ENCODE peak calls at places on chromosome 19, in four cellular contexts. V, U, Z and I are unnamed samples. For H3K4me1, the result is how much of the 10 kb centered on the place peaks cover.

GRCh38 chr19:20039203-20039723 is at the start of gene ZNF682:
- DNase-seq in V (peak), Z (peak), U (peak), I (peak)

GRCh38 chr19:38079926-38080380 is 144.1 kb downstream of the DPF1 start:
- DNase-seq in Z (peak), V (no peak), U (no peak), I (no peak)

GRCh38 chr19:31874313-31874712 is 471.1 kb upstream of the ZNF507 start:
- DNase-seq in U (no peak), Z (no peak), V (no peak), I (no peak)

GRCh38 chr19:44401108-44401786 is at the start of gene ZNF285:
- DNase-seq in V (peak), Z (peak), U (peak), I (peak)

GRCh38 chr19:5539431-5539833 is 28.3 kb downstream of the TINCR start:
- DNase-seq in Z (no peak), V (no peak), U (peak), I (no peak)

GRCh38 chr19:53865523-53865917 is 2.2 kb upstream of the MYADM start:
- DNase-seq in U (no peak), Z (no peak), V (no peak), I (no peak)

GRCh38 chr19:42478765-42479307 is 36.1 kb upstream of the CXCL17 start:
- DNase-seq in V (no peak), U (no peak), Z (no peak), I (no peak)

GRCh38 chr19:57389194-57389729 is 392 bp upstream of the ZNF548 start:
- DNase-seq in U (no peak), V (no peak), Z (no peak), I (no peak)

GRCh38 chr19:16657384-16657783 is 2.6 kb downstream of the SMIM7 start:
- DNase-seq in Z (no peak), U (no peak), V (no peak), I (no peak)

GRCh38 chr19:10603084-10603872 is 16.2 kb upstream of the AP1M2 start:
- DNase-seq in V (peak), Z (peak), U (no peak), I (peak)

GRCh38 chr19:45078390-45079062 is 534 bp upstream of the GEMIN7 start:
- DNase-seq in Z (no peak), U (no peak), V (no peak), I (no peak)

GRCh38 chr19:2977686-2978466 is 512 bp downstream of the TLE6 start:
- DNase-seq in U (peak), Z (no peak), V (no peak), I (no peak)
- H3K4me1 ChIP-seq in U (under half), Z (under half), V (under half), I (under half)

GRCh38 chr19:41296323-41296935 is 13.5 kb upstream of the CCDC97 start:
- DNase-seq in Z (no peak), V (no peak), U (no peak), I (peak)

GRCh38 chr19:41299755-41300089 is 10.2 kb upstream of the CCDC97 start:
- DNase-seq in U (no peak), V (peak), Z (no peak), I (peak)

GRCh38 chr19:41299046-41299754 is 10.8 kb upstream of the CCDC97 start:
- DNase-seq in U (no peak), V (no peak), Z (no peak), I (peak)

GRCh38 chr19:41298327-41298964 is 11.5 kb upstream of the CCDC97 start:
- DNase-seq in Z (no peak), V (peak), U (no peak), I (peak)

DNA sequence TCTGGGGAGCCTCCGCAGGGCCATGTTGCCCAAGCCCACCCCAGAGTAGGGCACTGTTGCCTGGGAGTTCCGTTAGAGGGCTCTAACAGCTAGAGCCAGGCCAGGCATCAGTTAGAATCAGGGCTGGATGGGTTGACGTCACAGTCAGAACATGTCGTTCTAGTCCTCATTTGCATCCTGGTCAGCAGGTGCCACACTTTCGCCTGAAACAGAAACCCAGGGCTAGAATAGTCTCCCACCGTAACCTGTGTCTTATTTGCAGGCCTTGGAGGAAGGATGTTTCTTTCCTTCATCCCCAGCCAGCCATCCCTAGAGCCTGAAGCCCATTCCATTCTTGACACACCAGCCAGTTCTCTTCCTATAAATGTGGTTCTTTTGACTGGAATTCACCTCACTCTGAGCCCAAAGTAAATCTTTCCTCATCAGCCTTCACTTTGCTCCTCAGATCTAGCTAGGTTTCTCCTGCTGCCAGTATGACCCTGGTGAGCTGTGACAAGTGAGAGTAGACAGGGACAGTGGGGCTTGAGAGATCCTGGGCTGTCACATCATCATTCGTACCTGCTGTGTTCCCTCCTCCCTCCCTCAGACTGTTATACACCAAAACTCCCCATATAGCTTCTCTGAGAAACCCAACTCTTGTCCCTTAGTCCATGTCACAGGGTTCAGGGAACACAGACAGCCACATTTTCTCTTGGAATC is 12.2 kb upstream of the CCDC97 start:
- DNase-seq in U (no peak), V (no peak), Z (no peak), I (peak)
- H3K4me1 ChIP-seq in U (under half), V (half or more), Z (under half), I (under half)

GRCh38 chr19:29705706-29706105 is 9.4 kb downstream of the C19orf12 start:
- DNase-seq in Z (no peak), V (no peak), U (no peak), I (no peak)
- H3K4me1 ChIP-seq in Z (under half), V (under half), U (under half), I (under half)

GRCh38 chr19:1240925-1241324 is 626 bp upstream of the ATP5F1D start:
- DNase-seq in Z (no peak), V (no peak), U (no peak), I (no peak)
- H3K4me1 ChIP-seq in Z (half or more), V (half or more), U (under half), I (half or more)

GRCh38 chr19:14135355-14135754 is 1.0 kb downstream of the ASF1B start:
- DNase-seq in U (no peak), Z (no peak), V (no peak), I (no peak)
- H3K4me1 ChIP-seq in U (under half), Z (under half), V (under half), I (under half)

DNA sequence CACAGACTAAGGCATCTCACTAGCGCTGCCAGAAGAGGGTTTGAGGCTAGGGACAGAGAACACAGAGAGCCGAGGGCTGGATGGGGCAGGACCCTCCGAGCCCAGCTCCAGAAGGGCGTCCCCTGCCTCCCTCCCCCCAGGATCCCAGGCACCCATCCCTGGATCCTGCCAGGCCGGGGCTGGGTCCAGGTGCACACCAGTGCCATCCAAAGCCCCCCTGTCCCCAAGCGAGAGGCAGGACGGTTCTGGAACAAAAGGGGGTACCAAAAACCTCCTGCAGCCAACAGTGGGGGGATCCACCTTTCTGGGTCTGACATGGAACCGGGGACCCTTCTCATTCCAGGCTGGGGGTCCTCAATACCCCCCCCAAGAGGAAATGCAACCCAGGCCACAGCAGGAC is 4.4 kb upstream of the REXO1 start:
- DNase-seq in Z (no peak), U (no peak), V (no peak), I (no peak)
- H3K4me1 ChIP-seq in Z (half or more), U (under half), V (half or more), I (half or more)